ENCODE peak calls at places on chromosome 5, in four cellular contexts. One of them, this sample, is unnamed.

GRCh38 chr5:56420323-56420722 is 187.2 kb upstream of the ANKRD55 start:
- DNase-seq in G401: no peak
- DNase-seq in dermis blood vessel endothelial cell: no peak
- DNase-seq in neuronal stem cell: no peak
- DNase-seq in this sample: no peak

GRCh38 chr5:127006711-127007110 is 23.6 kb downstream of the MARCHF3 start:
- DNase-seq in dermis blood vessel endothelial cell: no peak
- DNase-seq in neuronal stem cell: no peak
- DNase-seq in G401: no peak
- DNase-seq in this sample: no peak

GRCh38 chr5:78661044-78661443 is 12.5 kb upstream of the LHFPL2 start:
- DNase-seq in neuronal stem cell: no peak
- DNase-seq in dermis blood vessel endothelial cell: no peak
- DNase-seq in G401: no peak
- DNase-seq in this sample: no peak

GRCh38 chr5:102857090-102857818 is 102.1 kb downstream of the PAM start:
- DNase-seq in neuronal stem cell: no peak
- DNase-seq in dermis blood vessel endothelial cell: no peak
- DNase-seq in G401: no peak
- DNase-seq in this sample: no peak

GRCh38 chr5:76657683-76658311 is 34.6 kb upstream of the F2RL2 start:
- DNase-seq in G401: no peak
- DNase-seq in dermis blood vessel endothelial cell: peak; percentile 19
- DNase-seq in neuronal stem cell: no peak
- DNase-seq in this sample: no peak

GRCh38 chr5:1487079-1487764 is 36.5 kb downstream of the LPCAT1 start:
- DNase-seq in neuronal stem cell: no peak
- DNase-seq in G401: no peak
- DNase-seq in dermis blood vessel endothelial cell: no peak
- DNase-seq in this sample: no peak

GRCh38 chr5:167987490-167988270 is 303.8 kb upstream of the WWC1 start:
- DNase-seq in neuronal stem cell: no peak
- DNase-seq in G401: no peak
- DNase-seq in dermis blood vessel endothelial cell: no peak
- DNase-seq in this sample: no peak

GRCh38 chr5:156474251-156474650 is 147.3 kb downstream of the SGCD start:
- DNase-seq in neuronal stem cell: no peak
- DNase-seq in G401: peak; percentile 76
- DNase-seq in dermis blood vessel endothelial cell: no peak
- DNase-seq in this sample: peak; percentile 22

GRCh38 chr5:1479581-1480188 is 34.4 kb upstream of the SLC6A3 start:
- DNase-seq in neuronal stem cell: peak; percentile 26
- DNase-seq in dermis blood vessel endothelial cell: peak; percentile 42
- DNase-seq in G401: no peak
- DNase-seq in this sample: no peak

GRCh38 chr5:138663009-138663408 is 87.8 kb upstream of the HSPA9 start:
- DNase-seq in dermis blood vessel endothelial cell: no peak
- DNase-seq in G401: no peak
- DNase-seq in neuronal stem cell: no peak
- DNase-seq in this sample: no peak

GRCh38 chr5:179160584-179160983 is 100.4 kb downstream of the ZNF354C start:
- DNase-seq in dermis blood vessel endothelial cell: no peak
- DNase-seq in neuronal stem cell: no peak
- DNase-seq in G401: no peak
- DNase-seq in this sample: no peak

GRCh38 chr5:59385700-59386099 is 507.8 kb downstream of the PDE4D start:
- DNase-seq in G401: no peak
- DNase-seq in dermis blood vessel endothelial cell: no peak
- DNase-seq in neuronal stem cell: no peak
- DNase-seq in this sample: no peak

GRCh38 chr5:74612059-74612458 is 28.5 kb downstream of the ENC1 start:
- DNase-seq in neuronal stem cell: no peak
- DNase-seq in G401: no peak
- DNase-seq in dermis blood vessel endothelial cell: no peak
- DNase-seq in this sample: no peak

GRCh38 chr5:74927336-74927735 is 61.1 kb upstream of the FAM169A start:
- DNase-seq in dermis blood vessel endothelial cell: no peak
- DNase-seq in neuronal stem cell: no peak
- DNase-seq in G401: peak; percentile 57
- DNase-seq in this sample: no peak

GRCh38 chr5:36939969-36940858 is 63.6 kb downstream of the NIPBL start:
- DNase-seq in dermis blood vessel endothelial cell: peak; percentile 53
- DNase-seq in neuronal stem cell: no peak
- DNase-seq in G401: no peak
- DNase-seq in this sample: no peak

GRCh38 chr5:132419517-132420468 is 50.3 kb downstream of the SLC22A5 start:
- DNase-seq in neuronal stem cell: peak; percentile 66
- DNase-seq in dermis blood vessel endothelial cell: peak; percentile 91
- DNase-seq in G401: peak; percentile 86
- DNase-seq in this sample: peak; percentile 79